ENCODE peak calls at places on chromosomes 3 and 15, in six cellular contexts. R is Panc1; T is COR-L47; F is RWPE1; H is GM19239; P is activated CD8-positive, alpha-beta memory T cell treated with anti-CD3 and anti-CD28 coated beads for 48 hours. X is an unnamed sample.

GRCh38 chr3:73855792-73856191 is 231.1 kb upstream of the PDZRN3 start:
- DNase-seq in R (no peak), T (no peak), F (no peak), H (no peak), P (no peak), X (no peak)

GRCh38 chr3:105611304-105612192 is 244.8 kb downstream of the ALCAM start:
- DNase-seq in R (no peak), T (no peak), F (peak; percentile 44), H (no peak), P (no peak), X (no peak)

GRCh38 chr3:119227064-119227850 is 13.4 kb downstream of the B4GALT4 start:
- DNase-seq in R (no peak), T (no peak), F (no peak), H (no peak), P (no peak), X (no peak)

GRCh38 chr3:151011427-151011826 is 38.9 kb upstream of the CLRN1 start:
- DNase-seq in R (no peak), T (peak; percentile 95), F (peak; percentile 62), H (no peak), P (no peak), X (no peak)

GRCh38 chr15:31563421-31563820 is 236.8 kb downstream of the KLF13 start:
- DNase-seq in R (no peak), T (no peak), F (no peak), H (no peak), P (no peak), X (no peak)

GRCh38 chr3:151796105-151796705 is 17.7 kb upstream of the AADAC start:
- DNase-seq in R (no peak), T (no peak), F (no peak), H (no peak), P (no peak), X (no peak)

GRCh38 chr3:16692486-16693378 is 87.5 kb upstream of the DAZL start:
- DNase-seq in R (no peak), T (no peak), F (no peak), H (no peak), P (no peak), X (no peak)

GRCh38 chr15:68795298-68795848 is 25.3 kb downstream of the ANP32A start:
- DNase-seq in R (no peak), T (peak; percentile 95), F (peak; percentile 95), H (no peak), P (peak; percentile 34), X (peak; percentile 94)

GRCh38 chr3:46089237-46090011 is 62.1 kb upstream of the XCR1 start:
- DNase-seq in R (no peak), T (no peak), F (no peak), H (no peak), P (no peak), X (no peak)

GRCh38 chr15:80609512-80609946 is 85.6 kb upstream of the ABHD17C start:
- DNase-seq in R (no peak), T (peak; percentile 61), F (peak; percentile 49), H (no peak), P (no peak), X (no peak)

GRCh38 chr3:55416381-55416821 is 70.7 kb downstream of the WNT5A start:
- DNase-seq in R (no peak), T (peak; percentile 69), F (peak; percentile 60), H (no peak), P (no peak), X (no peak)

GRCh38 chr15:70160267-70160666 is 62.5 kb upstream of the TLE3 start:
- DNase-seq in R (peak; percentile 35), T (no peak), F (no peak), H (no peak), P (no peak), X (no peak)

GRCh38 chr3:142088522-142088921 is 60.8 kb downstream of the TFDP2 start:
- DNase-seq in R (no peak), T (no peak), F (no peak), H (no peak), P (no peak), X (no peak)

GRCh38 chr3:128489860-128490649 is 2.9 kb downstream of the GATA2 start:
- DNase-seq in R (no peak), T (peak; percentile 75), F (no peak), H (no peak), P (no peak), X (peak; percentile 51)

GRCh38 chr15:69357773-69358765 is 56.1 kb upstream of the KIF23 start:
- DNase-seq in R (no peak), T (no peak), F (no peak), H (no peak), P (no peak), X (no peak)

GRCh38 chr15:29682781-29683180 is 139.5 kb downstream of the TJP1 start:
- DNase-seq in R (no peak), T (no peak), F (no peak), H (no peak), P (no peak), X (no peak)

GRCh38 chr3:62553811-62554210 is 180.5 kb upstream of the FEZF2 start:
- DNase-seq in R (no peak), T (no peak), F (no peak), H (no peak), P (no peak), X (no peak)

GRCh38 chr3:56476771-56477170 is 8.5 kb upstream of the ERC2 start:
- DNase-seq in R (no peak), T (no peak), F (no peak), H (no peak), P (no peak), X (no peak)

GRCh38 chr3:10957976-10958749 is 34.4 kb upstream of the SLC6A1 start:
- DNase-seq in R (no peak), T (peak; percentile 73), F (no peak), H (no peak), P (no peak), X (no peak)

GRCh38 chr15:58438956-58439355 is 7.2 kb downstream of the LIPC start:
- DNase-seq in R (no peak), T (peak; percentile 31), F (peak; percentile 22), H (no peak), P (no peak), X (no peak)

GRCh38 chr3:30426319-30426993 is 179.9 kb upstream of the TGFBR2 start:
- DNase-seq in R (no peak), T (no peak), F (no peak), H (no peak), P (no peak), X (no peak)

GRCh38 chr15:62099171-62099601 is 32.4 kb downstream of the C2CD4A start:
- DNase-seq in R (no peak), T (no peak), F (no peak), H (no peak), P (no peak), X (no peak)

X was measured in breast epithelium.